ENCODE peak calls at places on chromosomes 7 and 10, in nine cellular contexts. A, C, Q, K, D, P, I, S and B are unnamed samples.

GRCh38 chr10:104824378-104825006 is 183.4 kb downstream of the SORCS3 start:
- DNase-seq in S (peak), C (no peak), A (peak), K (peak), I (peak), D (no peak), P (peak), Q (no peak), B (no peak)

GRCh38 chr10:62560207-62560819 is 186.1 kb downstream of the ZNF365 start:
- DNase-seq in P (no peak), A (peak), C (no peak), D (no peak), I (peak), K (peak), S (no peak), Q (no peak), B (no peak)

GRCh38 chr7:121831320-121831719 is 41.6 kb upstream of the PTPRZ1 start:
- DNase-seq in K (no peak), S (no peak), C (no peak), D (no peak), I (no peak), P (no peak), Q (no peak), A (no peak), B (peak)

GRCh38 chr7:155858521-155859061 is 46.3 kb upstream of the SHH start:
- DNase-seq in I (peak), D (peak), S (no peak), P (no peak), Q (no peak), K (peak), A (peak), C (no peak), B (no peak)

GRCh38 chr10:51399840-51400239 is 299.6 kb downstream of the CSTF2T start:
- DNase-seq in S (no peak), I (no peak), A (no peak), K (no peak), P (no peak), C (no peak), D (no peak), Q (no peak), B (no peak)

GRCh38 chr7:41085244-41085643 is 617.6 kb downstream of the INHBA start:
- DNase-seq in C (no peak), Q (no peak), A (peak), D (no peak), I (no peak), S (no peak), P (no peak), K (no peak), B (no peak)

GRCh38 chr10:43340619-43341018 is 30.8 kb upstream of the FXYD4 start:
- DNase-seq in I (peak), Q (peak), C (no peak), A (no peak), D (peak), P (no peak), K (peak), S (no peak), B (no peak)

GRCh38 chr7:40782836-40783235 is 648.0 kb downstream of the SUGCT start:
- DNase-seq in S (no peak), C (no peak), K (no peak), D (no peak), A (no peak), Q (no peak), P (no peak), I (no peak), B (no peak)

GRCh38 chr10:113104071-113104470 is 154.0 kb downstream of the TCF7L2 start:
- DNase-seq in S (no peak), A (peak), C (no peak), D (no peak), Q (no peak), P (no peak), I (no peak), K (no peak), B (no peak)

GRCh38 chr10:69855346-69856163 is 53.8 kb downstream of the COL13A1 start:
- DNase-seq in P (no peak), S (no peak), Q (no peak), C (no peak), A (no peak), D (no peak), I (no peak), K (peak), B (peak)

GRCh38 chr10:76467104-76467503 is 1035.7 kb downstream of the LRMDA start:
- DNase-seq in Q (no peak), D (no peak), S (no peak), P (no peak), A (no peak), K (no peak), I (no peak), C (no peak), B (no peak)

DNA sequence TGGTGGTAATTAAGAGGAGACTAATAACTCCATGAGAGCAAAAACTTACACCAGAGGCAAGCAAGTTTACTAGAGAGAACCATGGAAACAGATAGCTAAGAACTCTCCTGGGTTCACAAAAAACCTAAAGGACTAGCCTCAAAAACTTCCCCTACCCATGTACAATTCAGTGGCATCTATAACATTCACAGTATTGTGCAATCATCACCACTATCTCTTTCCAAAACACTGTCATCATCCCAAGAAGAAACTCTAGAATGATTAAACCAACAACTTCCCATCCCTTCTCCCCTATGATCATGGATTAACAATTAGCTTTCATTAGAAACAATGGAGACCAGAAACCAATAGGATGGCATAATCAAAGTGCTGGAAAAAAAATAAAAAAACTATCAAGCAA is 1038.3 kb downstream of the LRMDA start:
- DNase-seq in A (peak), S (no peak), P (no peak), C (no peak), Q (no peak), D (no peak), I (no peak), K (no peak), B (no peak)
- H3K27ac ChIP-seq in A (no peak), S (no peak), P (no peak), C (no peak), Q (no peak), D (no peak), I (no peak), K (no peak), B (no peak)

GRCh38 chr7:153657182-153657800 is 394.9 kb upstream of the DPP6 start:
- DNase-seq in K (no peak), Q (no peak), A (no peak), D (no peak), P (no peak), S (no peak), I (peak), C (no peak), B (no peak)
- H3K27ac ChIP-seq in K (no peak), Q (no peak), A (no peak), D (no peak), P (no peak), S (no peak), I (no peak), C (no peak), B (no peak)

GRCh38 chr10:33215154-33215553 is 119.3 kb downstream of the NRP1 start:
- DNase-seq in S (no peak), I (no peak), P (no peak), K (peak), A (peak), C (no peak), D (no peak), Q (no peak), B (no peak)
- H3K27ac ChIP-seq in S (peak), I (no peak), P (peak), K (peak), A (no peak), C (no peak), D (no peak), Q (no peak), B (no peak)

DNA sequence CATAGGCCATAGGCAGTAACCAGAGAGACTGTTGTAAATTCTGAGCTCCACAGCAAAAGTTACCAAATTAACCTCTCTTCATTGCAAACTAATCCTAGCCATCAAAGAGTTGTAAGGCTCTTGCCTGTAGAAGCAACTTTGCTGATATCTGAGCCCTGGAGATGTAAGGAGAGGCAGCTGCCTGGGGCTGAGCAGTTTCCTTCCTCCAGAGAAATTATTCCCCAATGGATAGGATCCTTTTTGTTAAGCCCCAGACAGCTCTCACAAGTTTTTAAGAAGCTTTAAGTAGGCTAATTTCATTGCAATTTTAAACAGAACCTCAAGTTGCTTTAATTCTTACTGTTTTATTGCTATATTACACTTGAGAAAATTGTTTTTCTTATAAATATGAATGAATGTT is 211.1 kb downstream of the GALNT17 start:
- DNase-seq in Q (no peak), D (no peak), P (no peak), A (no peak), S (no peak), K (no peak), I (no peak), C (no peak), B (no peak)
- H3K27ac ChIP-seq in Q (no peak), D (no peak), P (peak), A (no peak), S (no peak), K (no peak), I (no peak), C (no peak), B (no peak)

GRCh38 chr10:35691522-35692236 is 49.6 kb upstream of the FZD8 start:
- DNase-seq in Q (no peak), A (no peak), P (no peak), D (no peak), S (no peak), C (no peak), I (no peak), K (no peak), B (no peak)
- H3K27ac ChIP-seq in Q (no peak), A (no peak), P (no peak), D (no peak), S (no peak), C (no peak), I (no peak), K (no peak), B (no peak)

GRCh38 chr10:131775833-131776232 is 125.0 kb upstream of the PPP2R2D start:
- DNase-seq in P (no peak), Q (peak), D (no peak), S (no peak), C (no peak), K (no peak), A (no peak), I (no peak), B (no peak)
- H3K27ac ChIP-seq in P (no peak), Q (no peak), D (no peak), S (no peak), C (no peak), K (no peak), A (no peak), I (no peak), B (no peak)

GRCh38 chr10:30742471-30742870 is 112.9 kb upstream of the LYZL2 start:
- DNase-seq in A (no peak), C (no peak), P (no peak), S (no peak), D (no peak), I (no peak), K (no peak), Q (no peak), B (no peak)
- H3K27ac ChIP-seq in A (no peak), C (no peak), P (no peak), S (no peak), D (no peak), I (no peak), K (no peak), Q (no peak), B (no peak)

GRCh38 chr10:129033790-129034272 is 433.2 kb upstream of the MGMT start:
- DNase-seq in C (peak), S (no peak), D (no peak), P (no peak), A (no peak), K (no peak), Q (no peak), I (no peak), B (no peak)
- H3K27ac ChIP-seq in C (no peak), S (no peak), D (no peak), P (no peak), A (no peak), K (no peak), Q (no peak), I (no peak), B (no peak)

DNA sequence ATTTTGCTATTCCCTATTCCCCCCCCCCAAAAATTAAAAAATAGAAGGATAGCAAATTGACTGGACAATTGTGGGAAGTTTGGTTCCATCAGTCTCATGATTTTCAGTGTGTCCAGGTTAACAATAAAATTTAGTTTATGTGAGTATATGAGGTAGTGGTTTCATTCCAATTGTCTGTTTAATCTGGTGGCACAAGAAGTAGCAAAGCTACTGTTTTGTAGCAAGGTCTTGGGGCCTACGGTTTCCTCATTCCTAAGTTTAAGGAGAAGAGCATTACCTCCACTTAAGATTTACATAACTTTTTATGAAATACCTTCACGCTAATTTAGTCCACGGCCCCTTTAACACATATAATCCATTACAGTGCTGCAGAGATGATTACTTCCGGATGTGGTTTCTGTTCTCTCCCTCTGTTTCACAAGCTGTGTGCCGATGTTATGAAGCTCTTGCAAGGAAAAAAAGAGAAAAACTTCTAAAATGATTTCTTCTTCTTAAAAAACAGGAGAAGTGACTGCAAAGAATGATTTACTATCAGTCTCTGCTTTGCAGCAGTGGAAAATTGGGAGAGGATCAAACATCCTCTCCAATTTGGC is 32.7 kb upstream of the NPVF start:
- DNase-seq in Q (no peak), D (peak), I (no peak), P (no peak), C (no peak), S (no peak), A (peak), K (peak), B (no peak)
- H3K27ac ChIP-seq in Q (no peak), D (no peak), I (no peak), P (peak), C (no peak), S (no peak), A (no peak), K (no peak), B (no peak)

DNA sequence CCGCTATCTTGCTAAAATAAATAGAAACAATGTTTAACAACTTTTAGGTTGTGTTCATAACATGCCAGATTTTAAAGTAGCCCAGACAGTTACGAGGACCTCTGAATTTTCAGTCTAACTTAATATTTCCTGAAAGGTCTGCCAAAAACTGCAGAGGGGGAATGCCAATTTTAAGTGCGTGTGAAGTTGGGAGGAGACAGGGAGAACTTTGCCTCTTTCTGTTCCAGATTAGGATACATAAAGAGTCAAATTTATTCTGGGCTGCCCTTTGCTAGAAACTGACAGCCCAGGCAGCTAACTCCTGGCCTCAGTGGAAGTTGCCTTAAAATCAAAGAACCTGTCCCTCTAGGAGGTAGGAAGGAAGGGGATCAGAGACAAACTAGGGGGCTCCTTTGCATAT is 52.3 kb upstream of the PIP4K2A start:
- DNase-seq in D (no peak), I (no peak), P (no peak), C (no peak), Q (no peak), S (no peak), K (no peak), A (peak), B (no peak)
- H3K27ac ChIP-seq in D (no peak), I (no peak), P (peak), C (no peak), Q (no peak), S (peak), K (no peak), A (no peak), B (peak)